ENCODE peak calls at places on chromosomes 16 and 17, in four cellular contexts. Q is K562, N is SK-N-SH, M is GM12878. D is an unnamed sample.

GRCh38 chr17:36743130-36743529 is 141.7 kb downstream of the MRM1 start:
- DNase-seq in Q (no peak), N (no peak), M (no peak), D (no peak)

GRCh38 chr17:33039874-33040273 is 48.2 kb downstream of the SPACA3 start:
- DNase-seq in Q (no peak), N (no peak), M (no peak), D (peak; percentile 78)

GRCh38 chr17:32854177-32854576 is 22.7 kb downstream of the MYO1D start:
- DNase-seq in Q (no peak), N (no peak), M (no peak), D (no peak)

GRCh38 chr17:67272312-67273050 is 27.5 kb upstream of the HELZ start:
- DNase-seq in Q (peak; percentile 54), N (no peak), M (no peak), D (no peak)

GRCh38 chr16:84065536-84066132 is 23.0 kb upstream of the SLC38A8 start:
- DNase-seq in Q (peak; percentile 80), N (peak; percentile 63), M (no peak), D (peak; percentile 62)

GRCh38 chr16:88920618-88921602 is 54.5 kb upstream of the PABPN1L start:
- DNase-seq in Q (no peak), N (peak; percentile 88), M (no peak), D (peak; percentile 61)

GRCh38 chr16:88965826-88966480 is 11.1 kb downstream of the CBFA2T3 start:
- DNase-seq in Q (no peak), N (no peak), M (no peak), D (no peak)

GRCh38 chr17:33506889-33507650 is 214.0 kb upstream of the ASIC2 start:
- DNase-seq in Q (peak; percentile 67), N (peak; percentile 44), M (no peak), D (no peak)

GRCh38 chr16:15643453-15644305 is 725 bp upstream of the MARF1 start:
- DNase-seq in Q (peak; percentile 69), N (peak; percentile 65), M (no peak), D (peak; percentile 59)

GRCh38 chr17:2011421-2012371 is 13.4 kb downstream of the RTN4RL1 start:
- DNase-seq in Q (no peak), N (no peak), M (no peak), D (no peak)

GRCh38 chr16:4378202-4378666 is 6.6 kb downstream of the VASN start:
- DNase-seq in Q (peak; percentile 34), N (no peak), M (no peak), D (no peak)

GRCh38 chr17:64378890-64379354 is 11.7 kb downstream of the PECAM1 start:
- DNase-seq in Q (no peak), N (no peak), M (peak; percentile 72), D (no peak)

GRCh38 chr16:89166696-89167424 is 4.7 kb upstream of the CDH15 start:
- DNase-seq in Q (peak; percentile 48), N (no peak), M (no peak), D (no peak)

GRCh38 chr17:57045868-57046671 is 39.0 kb upstream of the AKAP1 start:
- DNase-seq in Q (no peak), N (peak; percentile 52), M (no peak), D (no peak)

GRCh38 chr17:74324521-74324920 is 1.5 kb upstream of the KIF19 start:
- DNase-seq in Q (no peak), N (no peak), M (no peak), D (no peak)

GRCh38 chr17:74326506-74326905 is 480 bp downstream of the KIF19 start:
- DNase-seq in Q (no peak), N (no peak), M (no peak), D (no peak)

GRCh38 chr17:74325743-74326379 is at the start of gene KIF19:
- DNase-seq in Q (peak; percentile 44), N (peak; percentile 91), M (no peak), D (no peak)

GRCh38 chr17:74328487-74328886 is 2.5 kb downstream of the KIF19 start:
- DNase-seq in Q (no peak), N (no peak), M (no peak), D (no peak)

GRCh38 chr17:74325376-74325742 is 667 bp upstream of the KIF19 start:
- DNase-seq in Q (no peak), N (no peak), M (no peak), D (no peak)
- H2AFZ ChIP-seq in Q (no peak overlapping the region), N (no peak overlapping the region), M (no peak overlapping the region), D (no peak overlapping the region)

GRCh38 chr17:61805399-61805798 is 57.9 kb downstream of the BRIP1 start:
- DNase-seq in Q (no peak), N (no peak), M (no peak), D (peak; percentile 74)
- TF ChIP-seq MXI1 in Q (no peak), N (no peak), M (no peak), D (no peak)

GRCh38 chr17:17019430-17019762 is 22.9 kb upstream of the MPRIP start:
- DNase-seq in Q (no peak), N (no peak), M (no peak), D (no peak)
- H2AFZ ChIP-seq in Q (no peak overlapping the region), N (no peak overlapping the region), M (no peak overlapping the region), D (no peak overlapping the region)

GRCh38 chr17:44086364-44087311 is 16.1 kb downstream of the G6PC3 start:
- DNase-seq in Q (peak; percentile 92), N (peak; percentile 81), M (no peak), D (peak; percentile 98)
- TF ChIP-seq MXI1 in Q (no peak), N (peak; percentile 75), M (no peak), D (peak; percentile 93)

GRCh38 chr17:61261001-61261587 is 138.5 kb upstream of the TBX2 start:
- DNase-seq in Q (no peak), N (no peak), M (no peak), D (no peak)
- H2AFZ ChIP-seq in Q (no peak overlapping the region), N (no peak overlapping the region), M (no peak overlapping the region), D (peak overlapping the region; percentile 16)

GRCh38 chr17:13537211-13537610 is 64.5 kb downstream of the HS3ST3A1 start:
- DNase-seq in Q (no peak), N (no peak), M (no peak), D (no peak)
- TF ChIP-seq MXI1 in Q (no peak), N (no peak), M (no peak), D (no peak)

GRCh38 chr17:4583796-4584124 is 569 bp upstream of the SMTNL2 start:
- DNase-seq in Q (no peak), N (peak; percentile 79), M (no peak), D (no peak)
- H2AFZ ChIP-seq in Q (no peak overlapping the region), N (no peak overlapping the region), M (no peak overlapping the region), D (no peak overlapping the region)

D was measured in IMR-90.